ENCODE peak calls at places on chromosomes 16 and 17, in ten cellular contexts. B is EL; S is tibial artery; Y is activated CD8-positive, alpha-beta T cell treated with anti-CD3 and anti-CD28 coated beads for 36 hours; E is stimulated activated CD8-positive, alpha-beta memory T cell treated with anti-CD3 and anti-CD28 coated beads, Interleukin-7, amount 100 ng/mL, for 4 hours; I is progenitor cell of endocrine pancreas; T is iris pigment epithelial cell; D is KBM-7; X is astrocyte of the hippocampus; M is EH. A is an unnamed sample.

GRCh38 chr17:4806420-4806769 is 557 bp upstream of the PLD2 start:
- DNase-seq in B (no peak), S (no peak), Y (peak), E (no peak), I (no peak), T (peak), D (peak), X (no peak), M (peak), A (no peak)

GRCh38 chr17:17937958-17938357 is 34.2 kb downstream of the TOM1L2 start:
- DNase-seq in B (no peak), S (no peak), Y (no peak), E (no peak), I (no peak), T (no peak), D (no peak), X (no peak), M (no peak), A (no peak)

GRCh38 chr16:66344533-66345145 is 21.9 kb upstream of the CDH5 start:
- DNase-seq in B (peak), S (no peak), Y (peak), E (no peak), I (no peak), T (peak), D (no peak), X (peak), M (peak), A (peak)

GRCh38 chr16:57422026-57422944 is 17.7 kb downstream of the CCL17 start:
- DNase-seq in B (peak), S (peak), Y (no peak), E (no peak), I (no peak), T (peak), D (peak), X (peak), M (peak), A (no peak)

GRCh38 chr17:82890339-82890730 is 50.5 kb upstream of the ZNF750 start:
- DNase-seq in B (no peak), S (no peak), Y (no peak), E (no peak), I (no peak), T (no peak), D (no peak), X (no peak), M (no peak), A (no peak)

GRCh38 chr16:27246439-27246838 is 22.1 kb downstream of the NSMCE1 start:
- DNase-seq in B (no peak), S (no peak), Y (no peak), E (no peak), I (no peak), T (no peak), D (no peak), X (no peak), M (no peak), A (no peak)

GRCh38 chr16:31371619-31372484 is 16.9 kb downstream of the ITGAX start:
- DNase-seq in B (no peak), S (no peak), Y (no peak), E (no peak), I (no peak), T (no peak), D (no peak), X (no peak), M (no peak), A (no peak)

GRCh38 chr17:9291912-9292562 is 270.7 kb downstream of the NTN1 start:
- DNase-seq in B (peak), S (peak), Y (peak), E (peak), I (peak), T (peak), D (peak), X (peak), M (peak), A (no peak)

GRCh38 chr17:66976781-66977201 is 12.3 kb downstream of the CACNG4 start:
- DNase-seq in B (peak), S (no peak), Y (no peak), E (no peak), I (no peak), T (no peak), D (no peak), X (peak), M (peak), A (no peak)

GRCh38 chr17:59766486-59766885 is 59.0 kb downstream of the VMP1 start:
- DNase-seq in B (no peak), S (no peak), Y (no peak), E (no peak), I (no peak), T (peak), D (no peak), X (no peak), M (no peak), A (no peak)

GRCh38 chr17:45022655-45023339 is 28.6 kb downstream of the DCAKD start:
- DNase-seq in B (no peak), S (no peak), Y (no peak), E (no peak), I (no peak), T (no peak), D (no peak), X (no peak), M (no peak), A (no peak)

GRCh38 chr17:46876926-46877325 is 25.5 kb downstream of the WNT9B start:
- DNase-seq in B (no peak), S (no peak), Y (no peak), E (no peak), I (no peak), T (no peak), D (no peak), X (no peak), M (no peak), A (no peak)

GRCh38 chr16:17777461-17777863 is 306.7 kb upstream of the XYLT1 start:
- DNase-seq in B (peak), S (no peak), Y (no peak), E (no peak), I (no peak), T (no peak), D (no peak), X (no peak), M (peak), A (no peak)

GRCh38 chr17:28973414-28973813 is 22.1 kb upstream of the PHF12 start:
- DNase-seq in B (peak), S (no peak), Y (no peak), E (no peak), I (no peak), T (peak), D (no peak), X (peak), M (peak), A (peak)

A was measured in amygdala.